ENCODE peak calls at places on chromosomes 16 and 17, in nine cellular contexts. M is A549; C is dorsolateral prefrontal cortex; J is heart right ventricle; Y is CD8-positive, alpha-beta memory T cell; B is brain microvascular endothelial cell; W is PC-3; N is cardiac fibroblast; T is GM23248. D is an unnamed sample.

GRCh38 chr16:88965411-88965810 is 11.6 kb downstream of the CBFA2T3 start:
- DNase-seq in Y (no peak), W (no peak), T (no peak), C (no peak), B (no peak), M (no peak), N (no peak), J (no peak), D (no peak)

GRCh38 chr17:42775534-42776098 is 2.4 kb downstream of the VPS25 start:
- DNase-seq in T (peak), J (no peak), W (no peak), M (no peak), B (peak), Y (no peak), C (no peak), N (no peak), D (no peak)

GRCh38 chr17:64020068-64020766 is at the start of gene ICAM2:
- DNase-seq in Y (peak), B (no peak), M (no peak), N (no peak), T (no peak), J (peak), C (no peak), W (no peak), D (no peak)

GRCh38 chr17:1559743-1560581 is 2.6 kb downstream of the PITPNA start:
- DNase-seq in B (no peak), J (no peak), Y (no peak), T (no peak), N (no peak), M (no peak), W (no peak), C (no peak), D (no peak)

GRCh38 chr16:65975049-65975708 is 391.3 kb upstream of the CDH5 start:
- DNase-seq in C (no peak), T (peak), Y (no peak), J (no peak), M (peak), B (peak), N (peak), W (peak), D (no peak)

GRCh38 chr16:87860553-87861299 is 8.6 kb downstream of the SLC7A5 start:
- DNase-seq in Y (no peak), J (no peak), C (no peak), T (peak), N (peak), B (peak), W (peak), M (peak), D (peak)

GRCh38 chr16:19384656-19385055 is 33.0 kb upstream of the TMC5 start:
- DNase-seq in N (no peak), Y (no peak), T (no peak), C (no peak), W (peak), M (peak), J (no peak), B (no peak), D (no peak)

GRCh38 chr17:2453325-2453724 is 52.5 kb upstream of the MNT start:
- DNase-seq in J (no peak), M (no peak), N (no peak), T (no peak), B (no peak), Y (no peak), W (no peak), C (no peak), D (no peak)

GRCh38 chr17:73976147-73976546 is 227.3 kb upstream of the RPL38 start:
- DNase-seq in Y (no peak), M (no peak), W (no peak), T (no peak), C (no peak), B (no peak), J (no peak), N (no peak), D (no peak)

GRCh38 chr17:46783031-46783593 is 35.4 kb downstream of the WNT3 start:
- DNase-seq in T (no peak), Y (no peak), C (no peak), J (no peak), W (peak), N (no peak), M (no peak), B (no peak), D (no peak)

GRCh38 chr17:4625181-4625601 is 16.3 kb downstream of the ALOX15 start:
- DNase-seq in C (no peak), Y (no peak), W (peak), T (peak), J (no peak), N (peak), M (no peak), B (no peak), D (no peak)

GRCh38 chr17:57605734-57606105 is 139.4 kb downstream of the CCDC182 start:
- DNase-seq in C (no peak), T (no peak), B (no peak), J (no peak), Y (no peak), W (no peak), N (no peak), M (no peak), D (no peak)

GRCh38 chr17:57603541-57603940 is 141.6 kb downstream of the CCDC182 start:
- DNase-seq in Y (no peak), B (no peak), T (no peak), C (no peak), J (no peak), M (no peak), N (no peak), W (no peak), D (no peak)

GRCh38 chr17:57604771-57605733 is 140.0 kb downstream of the CCDC182 start:
- DNase-seq in C (peak), N (peak), M (no peak), W (no peak), T (peak), B (peak), Y (peak), J (peak), D (no peak)

GRCh38 chr17:57602896-57603295 is 142.2 kb downstream of the CCDC182 start:
- DNase-seq in M (no peak), W (no peak), T (no peak), N (no peak), B (no peak), J (no peak), C (no peak), Y (no peak), D (no peak)

GRCh38 chr17:57603978-57604377 is 141.1 kb downstream of the CCDC182 start:
- DNase-seq in N (no peak), T (no peak), C (no peak), B (no peak), M (no peak), J (no peak), Y (peak), W (no peak), D (no peak)
- H3K4me3 ChIP-seq in N (no peak), T (no peak), C (no peak), B (no peak), M (no peak), J (no peak), Y (peak), W (no peak), D (no peak)

DNA sequence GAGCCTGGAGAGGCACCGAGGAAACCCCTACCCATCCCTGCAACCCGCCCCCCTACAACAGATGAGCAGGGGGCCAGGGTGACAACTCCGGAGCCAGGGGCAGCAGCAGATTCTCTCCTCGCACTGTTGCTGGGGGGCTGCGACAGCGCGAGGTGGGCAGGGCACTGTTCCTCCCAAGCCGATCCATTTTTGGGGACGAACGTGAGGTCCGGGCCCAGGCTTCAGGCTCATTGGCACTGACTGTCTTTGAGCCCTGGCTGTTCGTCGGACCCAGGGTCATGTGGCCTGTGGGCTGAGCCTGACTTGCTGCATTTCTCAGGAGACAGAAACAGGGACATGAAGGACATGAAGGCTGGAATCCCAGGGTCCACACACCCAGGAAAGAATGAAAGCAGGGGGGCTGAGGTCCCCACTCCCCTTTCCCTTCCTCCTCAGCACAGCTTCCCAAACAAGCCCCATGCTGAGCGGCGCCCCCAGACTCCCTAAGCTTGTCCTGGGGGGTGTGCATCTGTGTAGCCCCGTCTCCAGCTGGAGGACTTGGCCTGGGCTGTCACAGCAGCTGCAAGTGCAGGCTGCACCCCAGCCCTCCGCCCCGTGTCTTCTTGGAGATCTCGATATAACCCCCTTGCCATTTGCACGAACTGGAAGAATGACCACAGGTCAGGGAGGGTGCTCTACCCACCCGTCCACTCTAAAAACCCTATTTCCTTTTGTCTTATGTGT is 18.7 kb downstream of the CEP295NL start:
- DNase-seq in T (peak), W (no peak), M (no peak), B (no peak), Y (no peak), N (peak), J (no peak), C (peak), D (no peak)
- H3K4me3 ChIP-seq in T (peak), W (peak), M (peak), B (peak), Y (no peak), N (peak), J (peak), C (peak), D (peak)

GRCh38 chr16:34758835-34759234 is 1299.4 kb downstream of the TP53TG3F start:
- DNase-seq in Y (no peak), J (no peak), W (no peak), M (no peak), B (no peak), T (no peak), N (no peak), C (no peak), D (no peak)
- H3K4me3 ChIP-seq in Y (no peak), J (no peak), W (no peak), M (no peak), B (no peak), T (no peak), N (no peak), C (no peak), D (no peak)

GRCh38 chr17:21510686-21511367 is 134.7 kb downstream of the KCNJ12 start:
- DNase-seq in J (no peak), B (no peak), W (no peak), Y (no peak), C (no peak), N (no peak), T (no peak), M (no peak), D (no peak)
- H3K4me3 ChIP-seq in J (peak), B (peak), W (no peak), Y (peak), C (peak), N (peak), T (peak), M (peak), D (peak)

GRCh38 chr16:22670044-22670536 is 143.9 kb upstream of the HS3ST2 start:
- DNase-seq in N (no peak), Y (no peak), T (peak), W (no peak), B (no peak), J (no peak), M (no peak), C (no peak), D (no peak)
- H3K4me3 ChIP-seq in N (no peak), Y (no peak), T (no peak), W (no peak), B (no peak), J (no peak), M (no peak), C (no peak), D (no peak)

GRCh38 chr17:78342438-78343098 is 17.3 kb downstream of the SOCS3 start:
- DNase-seq in J (peak), W (peak), N (peak), C (no peak), Y (no peak), T (peak), B (peak), M (peak), D (peak)

GRCh38 chr17:78345172-78345571 is 14.7 kb downstream of the SOCS3 start:
- DNase-seq in T (no peak), C (no peak), N (no peak), M (no peak), B (no peak), J (no peak), W (no peak), Y (no peak), D (no peak)

GRCh38 chr17:78343099-78343432 is 16.8 kb downstream of the SOCS3 start:
- DNase-seq in M (no peak), B (peak), Y (no peak), T (peak), N (peak), J (peak), C (no peak), W (peak), D (peak)

GRCh38 chr17:78344666-78345065 is 15.2 kb downstream of the SOCS3 start:
- DNase-seq in C (no peak), M (no peak), T (no peak), N (no peak), W (no peak), J (no peak), Y (no peak), B (no peak), D (no peak)

GRCh38 chr17:78343433-78344201 is 16.3 kb downstream of the SOCS3 start:
- DNase-seq in N (no peak), T (no peak), W (no peak), C (no peak), Y (peak), M (no peak), B (no peak), J (no peak), D (no peak)
- H3K4me3 ChIP-seq in N (no peak), T (peak), W (peak), C (no peak), Y (peak), M (no peak), B (no peak), J (peak), D (no peak)

GRCh38 chr16:48365030-48365600 is 20.1 kb downstream of the SIAH1 start:
- DNase-seq in W (peak), N (no peak), Y (no peak), M (peak), B (no peak), C (no peak), T (peak), J (no peak), D (no peak)
- H3K4me3 ChIP-seq in W (peak), N (peak), Y (peak), M (peak), B (peak), C (peak), T (peak), J (peak), D (peak)

GRCh38 chr16:67963325-67964321 is 4.8 kb downstream of the SLC12A4 start:
- DNase-seq in C (no peak), M (no peak), T (peak), J (no peak), W (no peak), N (no peak), B (no peak), Y (no peak), D (no peak)
- H3K4me3 ChIP-seq in C (no peak), M (no peak), T (no peak), J (no peak), W (no peak), N (no peak), B (peak), Y (no peak), D (no peak)

DNA sequence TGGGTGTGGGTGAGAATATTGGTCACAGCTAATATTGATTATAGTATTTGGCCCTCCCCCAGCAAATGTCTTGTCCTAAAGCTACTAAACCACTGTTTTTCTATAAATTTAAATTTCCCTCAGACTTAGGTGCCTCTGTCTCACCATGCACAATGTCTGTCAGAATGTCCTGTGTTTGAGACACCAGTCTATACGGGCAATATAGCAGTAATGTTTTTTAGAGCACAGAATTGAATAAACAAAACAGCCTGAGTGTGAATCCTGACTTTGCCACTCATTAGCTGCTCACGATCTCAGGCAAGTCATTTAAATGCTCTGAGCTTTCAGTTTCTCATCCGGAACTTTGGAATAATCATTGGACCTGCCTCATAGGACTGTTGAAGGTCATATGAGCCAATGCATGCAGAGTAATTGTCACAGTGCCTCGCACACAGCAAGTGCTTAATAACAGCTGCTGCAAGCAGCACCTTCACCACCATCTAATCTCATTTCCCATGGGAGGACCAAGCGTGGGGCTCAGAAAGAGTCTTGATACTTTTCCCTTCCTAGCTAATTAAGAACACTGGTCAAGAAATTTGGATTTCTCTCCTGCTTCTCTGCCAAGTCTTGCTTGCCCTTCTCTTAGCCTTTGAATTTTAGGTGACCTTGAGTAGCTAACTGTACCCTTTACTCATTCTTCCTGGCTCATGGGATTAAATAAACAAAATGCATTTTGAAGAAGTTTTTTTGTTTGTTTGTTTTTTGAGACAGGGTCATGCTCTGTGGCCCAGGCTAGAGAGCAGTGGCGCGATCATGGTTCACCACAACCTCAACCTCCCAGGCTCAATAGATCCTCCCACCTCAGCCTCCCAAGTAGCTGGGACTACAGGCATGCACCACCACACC is 9.9 kb downstream of the HLF start:
- DNase-seq in J (no peak), T (no peak), M (no peak), N (no peak), Y (no peak), B (no peak), C (no peak), W (no peak), D (no peak)
- H3K4me3 ChIP-seq in J (no peak), T (no peak), M (no peak), N (no peak), Y (no peak), B (no peak), C (peak), W (no peak), D (no peak)

D was measured in BJ.